ENCODE peak calls at places on chromosomes 12 and 14, in five cellular contexts. K, O, A, T and Q are unnamed samples. For H3K79me1, the result is how much of the 10 kb centered on the place peaks cover.

GRCh38 chr12:110600254-110600653 is 13.7 kb upstream of the TCTN1 start:
- DNase-seq in K (peak), O (no peak), A (no peak), T (no peak), Q (peak)

GRCh38 chr12:24360057-24360456 is 410.6 kb upstream of the SOX5 start:
- DNase-seq in K (no peak), O (no peak), A (peak), T (no peak), Q (peak)

GRCh38 chr14:64218344-64219240 is 75.6 kb downstream of the ESR2 start:
- DNase-seq in K (no peak), O (no peak), A (no peak), T (no peak), Q (no peak)

GRCh38 chr12:54024581-54024980 is 3.7 kb upstream of the HOXC6 start:
- DNase-seq in K (no peak), O (no peak), A (no peak), T (no peak), Q (no peak)

GRCh38 chr12:16269941-16270340 is 7.5 kb downstream of the SLC15A5 start:
- DNase-seq in K (no peak), O (no peak), A (no peak), T (no peak), Q (no peak)

GRCh38 chr12:52203126-52203921 is 11.5 kb upstream of the KRT80 start:
- DNase-seq in K (peak), O (no peak), A (peak), T (no peak), Q (peak)

GRCh38 chr12:33614630-33615029 is 175.0 kb upstream of the SYT10 start:
- DNase-seq in K (no peak), O (no peak), A (no peak), T (no peak), Q (no peak)

GRCh38 chr12:11653215-11653753 is 3.8 kb downstream of the ETV6 start:
- DNase-seq in K (no peak), O (no peak), A (no peak), T (no peak), Q (no peak)

GRCh38 chr14:56794088-56794556 is 16.2 kb downstream of the OTX2 start:
- DNase-seq in K (peak), O (no peak), A (no peak), T (no peak), Q (no peak)

GRCh38 chr12:114478891-114479290 is 72.9 kb upstream of the TBX5 start:
- DNase-seq in K (no peak), O (no peak), A (no peak), T (no peak), Q (no peak)

GRCh38 chr12:96516472-96517417 is 27.4 kb downstream of the CFAP54 start:
- DNase-seq in K (peak), O (peak), A (peak), T (peak), Q (peak)

GRCh38 chr14:100037351-100037750 is 27.9 kb upstream of the EVL start:
- DNase-seq in K (no peak), O (no peak), A (no peak), T (no peak), Q (no peak)

GRCh38 chr12:97595423-97595822 is 132.8 kb downstream of the RMST start:
- DNase-seq in K (no peak), O (no peak), A (no peak), T (no peak), Q (no peak)

GRCh38 chr12:32367381-32367780 is 32.0 kb upstream of the FGD4 start:
- DNase-seq in K (no peak), O (no peak), A (no peak), T (no peak), Q (no peak)

GRCh38 chr14:89121961-89122675 is 294.9 kb downstream of the FOXN3 start:
- DNase-seq in K (peak), O (peak), A (no peak), T (no peak), Q (no peak)

GRCh38 chr12:114666746-114667668 is 17.0 kb downstream of the TBX3 start:
- DNase-seq in K (no peak), O (no peak), A (no peak), T (no peak), Q (peak)

GRCh38 chr12:76176935-76177334 is 92.5 kb upstream of the NAP1L1 start:
- DNase-seq in K (no peak), O (no peak), A (no peak), T (no peak), Q (no peak)

GRCh38 chr12:4383304-4383865 is 3.9 kb upstream of the FGF23 start:
- DNase-seq in K (peak), O (peak), A (no peak), T (peak), Q (no peak)

GRCh38 chr12:28782812-28783211 is 366.3 kb upstream of the FAR2 start:
- DNase-seq in K (peak), O (no peak), A (no peak), T (no peak), Q (no peak)

GRCh38 chr12:9741726-9742125 is 8.8 kb upstream of the CLECL1 start:
- DNase-seq in K (no peak), O (no peak), A (no peak), T (no peak), Q (no peak)

GRCh38 chr12:32533971-32534590 is 134.7 kb downstream of the FGD4 start:
- DNase-seq in K (peak), O (no peak), A (peak), T (no peak), Q (peak)

GRCh38 chr14:56055521-56055920 is 62.7 kb upstream of the PELI2 start:
- DNase-seq in K (no peak), O (no peak), A (no peak), T (no peak), Q (no peak)

GRCh38 chr14:29717906-29718305 is 209.7 kb downstream of the PRKD1 start:
- DNase-seq in K (peak), O (no peak), A (no peak), T (no peak), Q (no peak)

GRCh38 chr12:27869567-27869966 is 89.5 kb upstream of the MANSC4 start:
- DNase-seq in K (no peak), O (no peak), A (no peak), T (no peak), Q (no peak)

GRCh38 chr12:105580841-105581352 is 250.4 kb downstream of the C12orf75 start:
- DNase-seq in K (peak), O (no peak), A (no peak), T (no peak), Q (no peak)

GRCh38 chr12:50720085-50720484 is 43.8 kb upstream of the ATF1 start:
- DNase-seq in K (no peak), O (no peak), A (no peak), T (no peak), Q (no peak)

GRCh38 chr12:59695379-59695778 is 99.5 kb downstream of the SLC16A7 start:
- DNase-seq in K (no peak), O (no peak), A (peak), T (no peak), Q (no peak)

GRCh38 chr12:70227911-70228310 is 15.3 kb upstream of the CNOT2 start:
- DNase-seq in K (no peak), O (no peak), A (no peak), T (no peak), Q (no peak)

GRCh38 chr12:72072613-72073212 is 134.1 kb downstream of the TPH2 start:
- DNase-seq in K (no peak), O (no peak), A (no peak), T (no peak), Q (peak)

DNA sequence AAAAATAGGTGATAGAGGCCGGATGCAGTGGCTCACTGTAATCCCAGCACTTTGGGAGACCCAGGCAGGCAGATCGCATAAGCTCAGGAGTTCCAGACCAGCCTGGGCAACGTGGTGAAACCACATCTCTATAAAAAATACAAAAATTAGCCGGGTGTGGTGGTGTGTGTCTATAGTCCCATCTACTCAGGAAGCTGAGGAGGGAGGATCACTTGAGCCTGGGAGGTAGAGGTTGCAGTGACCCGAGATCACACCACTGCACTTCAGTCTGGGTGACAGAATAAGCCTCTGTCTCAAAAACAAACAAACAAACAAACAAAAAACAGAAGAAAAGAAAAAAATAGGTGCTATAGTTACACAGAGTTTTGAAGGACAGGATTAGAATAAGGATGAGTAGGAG is 142.1 kb downstream of the SAMD4A start:
- DNase-seq in K (no peak), O (no peak), A (no peak), T (no peak), Q (no peak)
- H3K79me1 ChIP-seq in K (under half), O (under half), A (under half), T (under half), Q (under half)

DNA sequence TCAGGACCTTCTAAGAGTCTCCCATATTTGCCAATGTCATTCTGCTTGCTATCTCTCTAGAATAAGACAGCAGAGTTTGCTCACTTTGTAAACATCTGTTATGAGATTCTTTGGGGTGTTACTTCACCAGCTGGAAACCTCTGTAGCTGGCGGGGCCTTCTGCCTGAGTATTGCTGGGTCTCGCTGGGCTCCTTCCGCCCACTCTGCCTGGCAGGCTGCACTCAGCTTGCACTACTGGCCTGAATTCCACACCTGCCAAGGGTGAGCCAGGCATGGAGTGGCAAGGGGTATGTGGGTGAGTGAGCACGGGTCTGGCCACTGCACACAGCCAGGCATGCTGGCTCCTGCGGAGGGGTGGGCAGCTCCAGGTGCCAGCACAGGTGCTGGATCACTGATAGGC is 267.3 kb upstream of the PDE3A start:
- DNase-seq in K (no peak), O (no peak), A (no peak), T (no peak), Q (no peak)
- H2BK5ac ChIP-seq in K (no peak), O (no peak), A (no peak), T (no peak), Q (no peak)

DNA sequence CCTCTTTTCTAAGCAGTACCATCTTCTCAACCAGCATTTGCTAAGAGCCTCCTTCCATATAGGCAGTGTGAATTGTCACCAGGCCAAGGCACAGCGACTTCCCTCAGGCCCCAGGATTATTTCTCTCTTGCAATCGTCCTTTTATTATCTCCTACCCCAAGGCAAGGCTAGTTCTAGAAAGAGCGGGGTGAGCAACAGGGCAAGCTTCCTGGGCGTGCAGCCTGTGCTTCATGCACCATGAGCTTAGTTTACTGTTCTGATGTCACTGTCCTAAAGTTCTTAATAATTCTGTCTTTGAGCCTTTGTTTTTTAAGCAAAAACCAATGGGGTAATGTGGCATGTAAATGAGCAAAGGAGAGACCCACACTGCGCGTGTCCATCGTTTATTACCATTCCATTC is 27.9 kb downstream of the DUSP6 start:
- DNase-seq in K (no peak), O (no peak), A (no peak), T (no peak), Q (no peak)
- H3K79me1 ChIP-seq in K (under half), O (under half), A (under half), T (under half), Q (under half)

GRCh38 chr12:91910871-91911388 is 234.7 kb downstream of the BTG1 start:
- DNase-seq in K (peak), O (peak), A (no peak), T (no peak), Q (no peak)

GRCh38 chr12:91914701-91915100 is 230.9 kb downstream of the BTG1 start:
- DNase-seq in K (no peak), O (no peak), A (no peak), T (no peak), Q (no peak)

GRCh38 chr12:91913651-91914050 is 232.0 kb downstream of the BTG1 start:
- DNase-seq in K (no peak), O (no peak), A (no peak), T (no peak), Q (no peak)

GRCh38 chr12:91913124-91913523 is 232.5 kb downstream of the BTG1 start:
- DNase-seq in K (no peak), O (no peak), A (no peak), T (no peak), Q (no peak)

GRCh38 chr12:91912178-91912577 is 233.5 kb downstream of the BTG1 start:
- DNase-seq in K (no peak), O (no peak), A (no peak), T (no peak), Q (no peak)
- H2BK5ac ChIP-seq in K (no peak), O (no peak), A (no peak), T (no peak), Q (no peak)